ENCODE peak calls at places on chromosomes 13 and 19, in eight cellular contexts. Q is ovary; C is astrocyte of the hippocampus; D is activated CD4-positive, alpha-beta T cell treated with anti-CD3 and anti-CD28 coated beads, Interleukin-2, amount 50 U/mL, for 24 hours; K is hippocampal formation; E is SHP77; X is T-helper 2 cell; Z is activated naive CD4-positive, alpha-beta T cell. J is an unnamed sample.

GRCh38 chr13:41639955-41640780 is 182.8 kb downstream of the RGCC start:
- DNase-seq in Q (no peak), C (no peak), D (no peak), K (no peak), E (no peak), X (no peak), Z (no peak), J (no peak)

GRCh38 chr19:48461982-48462655 is 6.7 kb downstream of the KCNJ14 start:
- DNase-seq in Q (no peak), C (no peak), D (no peak), K (no peak), E (peak; percentile 4), X (no peak), Z (no peak), J (no peak)

GRCh38 chr13:20217168-20217567 is 15.0 kb downstream of the GJB6 start:
- DNase-seq in Q (no peak), C (no peak), D (no peak), K (no peak), E (no peak), X (no peak), Z (no peak), J (no peak)

GRCh38 chr19:33064778-33065550 is at the start of gene RHPN2:
- DNase-seq in Q (peak; percentile 53), C (peak; percentile 87), D (peak; percentile 30), K (peak; percentile 10), E (no peak), X (peak; percentile 14), Z (no peak), J (no peak)

GRCh38 chr19:55079400-55080038 is 3.9 kb downstream of the EPS8L1 start:
- DNase-seq in Q (no peak), C (no peak), D (no peak), K (no peak), E (no peak), X (no peak), Z (no peak), J (no peak)

GRCh38 chr13:99078014-99078771 is 100.3 kb upstream of the DOCK9 start:
- DNase-seq in Q (no peak), C (no peak), D (no peak), K (no peak), E (no peak), X (no peak), Z (no peak), J (no peak)

GRCh38 chr13:102291587-102292218 is 110.1 kb downstream of the FGF14 start:
- DNase-seq in Q (no peak), C (peak; percentile 54), D (no peak), K (no peak), E (no peak), X (no peak), Z (no peak), J (no peak)

GRCh38 chr19:49691243-49692101 is 556 bp downstream of the CPT1C start:
- DNase-seq in Q (peak; percentile 62), C (peak; percentile 92), D (no peak), K (peak; percentile 60), E (peak; percentile 93), X (no peak), Z (no peak), J (no peak)

GRCh38 chr19:23318143-23318542 is 67.9 kb upstream of the ZNF724 start:
- DNase-seq in Q (no peak), C (no peak), D (no peak), K (no peak), E (no peak), X (no peak), Z (no peak), J (no peak)

GRCh38 chr19:43983912-43984686 is at the start of gene ZNF155:
- DNase-seq in Q (peak; percentile 89), C (peak; percentile 98), D (peak; percentile 50), K (peak; percentile 94), E (peak; percentile 98), X (no peak), Z (peak; percentile 16), J (peak; percentile 57)

GRCh38 chr13:41075034-41075433 is 13.7 kb downstream of the WBP4 start:
- DNase-seq in Q (no peak), C (peak; percentile 53), D (no peak), K (no peak), E (no peak), X (no peak), Z (no peak), J (peak; percentile 3)